ENCODE peak calls at places on chromosome 4, in five cellular contexts. O, K, D, W and N are unnamed samples.
A peak's percentile ranks its signal among the peaks of the same experiment; 100 is the strongest.

GRCh38 chr4:183999435-183999834 is 94.3 kb downstream of the STOX2 start:
- DNase-seq in O (no peak), K (no peak), D (no peak), W (no peak), N (no peak)

GRCh38 chr4:156228706-156229105 is 275.0 kb upstream of the CTSO start:
- DNase-seq in O (no peak), K (no peak), D (no peak), W (no peak), N (no peak)

GRCh38 chr4:1039493-1040343 is 28.3 kb downstream of the FGFRL1 start:
- DNase-seq in O (no peak), K (no peak), D (peak; percentile 64), W (no peak), N (no peak)

GRCh38 chr4:102614801-102615200 is 113.6 kb downstream of the NFKB1 start:
- DNase-seq in O (no peak), K (no peak), D (no peak), W (no peak), N (peak; percentile 59)

GRCh38 chr4:128060130-128060619 is 937 bp upstream of the LARP1B start:
- DNase-seq in O (no peak), K (peak; percentile 36), D (no peak), W (no peak), N (no peak)

GRCh38 chr4:73704314-73705055 is 35.9 kb upstream of the CXCL8 start:
- DNase-seq in O (peak; percentile 89), K (no peak), D (peak; percentile 99), W (no peak), N (no peak)

GRCh38 chr4:23038626-23039245 is 346.0 kb downstream of the GBA3 start:
- DNase-seq in O (no peak), K (no peak), D (no peak), W (no peak), N (no peak)

GRCh38 chr4:124202106-124202505 is 510.4 kb downstream of the ANKRD50 start:
- DNase-seq in O (peak; percentile 31), K (no peak), D (peak; percentile 34), W (no peak), N (no peak)

GRCh38 chr4:107740381-107740780 is 20.3 kb upstream of the PAPSS1 start:
- DNase-seq in O (no peak), K (no peak), D (peak; percentile 24), W (no peak), N (no peak)

GRCh38 chr4:41205130-41205529 is 9.2 kb downstream of the APBB2 start:
- DNase-seq in O (no peak), K (no peak), D (no peak), W (no peak), N (no peak)

GRCh38 chr4:53821179-53821851 is 230.0 kb upstream of the LNX1 start:
- DNase-seq in O (no peak), K (no peak), D (no peak), W (no peak), N (no peak)

GRCh38 chr4:133694416-133694815 is 507.2 kb downstream of the PABPC4L start:
- DNase-seq in O (no peak), K (no peak), D (no peak), W (no peak), N (no peak)

GRCh38 chr4:17814140-17814539 is 3.4 kb downstream of the NCAPG start:
- DNase-seq in O (no peak), K (no peak), D (peak; percentile 38), W (no peak), N (no peak)

GRCh38 chr4:83870551-83870950 is 334.6 kb downstream of the GPAT3 start:
- DNase-seq in O (no peak), K (no peak), D (no peak), W (no peak), N (no peak)

GRCh38 chr4:26601204-26601603 is 17.3 kb downstream of the TBC1D19 start:
- DNase-seq in O (no peak), K (no peak), D (no peak), W (no peak), N (no peak)

GRCh38 chr4:8640816-8641215 is 48.3 kb downstream of the CPZ start:
- DNase-seq in O (no peak), K (no peak), D (no peak), W (peak; percentile 12), N (no peak)

GRCh38 chr4:155854597-155855226 is 11.4 kb downstream of the ASIC5 start:
- DNase-seq in O (no peak), K (no peak), D (peak; percentile 11), W (no peak), N (no peak)

GRCh38 chr4:15906024-15906443 is 32.5 kb downstream of the FGFBP1 start:
- DNase-seq in O (no peak), K (no peak), D (peak; percentile 99), W (no peak), N (no peak)

GRCh38 chr4:158811704-158812103 is 42.9 kb downstream of the FNIP2 start:
- DNase-seq in O (peak; percentile 53), K (no peak), D (no peak), W (no peak), N (no peak)

GRCh38 chr4:102047616-102048015 is 257.1 kb downstream of the BANK1 start:
- DNase-seq in O (no peak), K (no peak), D (no peak), W (no peak), N (no peak)

GRCh38 chr4:8508731-8509130 is 68.2 kb downstream of the TRMT44 start:
- DNase-seq in O (no peak), K (no peak), D (no peak), W (no peak), N (no peak)

GRCh38 chr4:91989914-91990313 is 313.9 kb upstream of the GRID2 start:
- DNase-seq in O (no peak), K (no peak), D (no peak), W (no peak), N (no peak)
- TF ChIP-seq CTCF in O (no peak), K (no peak), D (no peak), W (no peak), N (no peak)

GRCh38 chr4:87220094-87220831 is at the start of gene KLHL8:
- DNase-seq in O (peak; percentile 63), K (peak; percentile 97), D (peak; percentile 91), W (peak; percentile 91), N (peak; percentile 85)
- TF ChIP-seq CTCF in O (peak; percentile 12), K (no peak), D (peak; percentile 0), W (peak; percentile 27), N (no peak)

DNA sequence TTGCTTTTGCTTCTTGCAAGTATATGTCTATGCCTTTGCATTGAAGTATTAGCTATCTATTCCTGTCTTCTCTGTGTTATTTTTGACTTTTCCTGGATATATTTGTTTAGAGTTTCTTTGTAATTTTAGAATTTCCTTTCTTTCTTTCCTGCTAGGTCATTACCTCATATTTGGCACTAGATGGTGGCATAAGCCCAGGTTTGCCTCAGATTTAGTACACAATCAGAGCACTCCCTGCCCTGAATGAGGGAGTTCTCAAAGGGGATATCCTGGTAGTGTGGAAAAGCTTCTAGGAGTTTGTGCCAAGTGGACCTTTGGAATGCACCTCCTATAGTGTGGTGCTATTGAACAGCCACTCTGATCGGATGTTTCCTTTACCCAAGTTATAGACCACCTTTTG is 181.6 kb downstream of the UGT8 start:
- DNase-seq in O (no peak), K (no peak), D (peak; percentile 64), W (no peak), N (no peak)
- TF ChIP-seq CTCF in O (no peak), K (peak; percentile 19), D (peak; percentile 54), W (peak; percentile 18), N (no peak)

GRCh38 chr4:76654084-76654483 is 219.1 kb downstream of the SHROOM3 start:
- DNase-seq in O (no peak), K (no peak), D (no peak), W (no peak), N (no peak)
- TF ChIP-seq CTCF in O (no peak), K (no peak), D (no peak), W (no peak), N (no peak)